ENCODE peak calls at places on chromosomes 4 and X, in eight cellular contexts. One of them, this sample, is unnamed.
A peak's percentile ranks its signal among the peaks of the same experiment; 100 is the strongest.

GRCh38 chr4:85760521-85760920 is 285.6 kb downstream of the ARHGAP24 start:
- DNase-seq in iris pigment epithelial cell: no peak
- DNase-seq in activated CD4-positive, alpha-beta memory T cell treated with anti-CD3 and anti-CD28 coated beads for 36 hours: no peak
- DNase-seq in Peyer's patch: no peak
- DNase-seq in cerebellar cortex: no peak
- DNase-seq in activated CD4-positive, alpha-beta T cell treated with anti-CD3 and anti-CD28 coated beads, Interleukin-2, amount 50 U/mL, for 1 hour: no peak
- DNase-seq in HT-29: no peak
- DNase-seq in PC-9: no peak
- DNase-seq in this sample: no peak

GRCh38 chr4:76758996-76759395 is 138.9 kb downstream of the SOWAHB start:
- DNase-seq in iris pigment epithelial cell: no peak
- DNase-seq in activated CD4-positive, alpha-beta memory T cell treated with anti-CD3 and anti-CD28 coated beads for 36 hours: no peak
- DNase-seq in Peyer's patch: no peak
- DNase-seq in cerebellar cortex: no peak
- DNase-seq in activated CD4-positive, alpha-beta T cell treated with anti-CD3 and anti-CD28 coated beads, Interleukin-2, amount 50 U/mL, for 1 hour: no peak
- DNase-seq in HT-29: no peak
- DNase-seq in PC-9: no peak
- DNase-seq in this sample: no peak

GRCh38 chr4:96407651-96408342 is 567.9 kb downstream of the PDHA2 start:
- DNase-seq in iris pigment epithelial cell: peak; percentile 25
- DNase-seq in activated CD4-positive, alpha-beta memory T cell treated with anti-CD3 and anti-CD28 coated beads for 36 hours: no peak
- DNase-seq in Peyer's patch: no peak
- DNase-seq in cerebellar cortex: peak; percentile 12
- DNase-seq in activated CD4-positive, alpha-beta T cell treated with anti-CD3 and anti-CD28 coated beads, Interleukin-2, amount 50 U/mL, for 1 hour: no peak
- DNase-seq in HT-29: peak; percentile 2
- DNase-seq in PC-9: no peak
- DNase-seq in this sample: peak; percentile 1

GRCh38 chr4:3800351-3800750 is 34.2 kb downstream of the ADRA2C start:
- DNase-seq in iris pigment epithelial cell: no peak
- DNase-seq in activated CD4-positive, alpha-beta memory T cell treated with anti-CD3 and anti-CD28 coated beads for 36 hours: no peak
- DNase-seq in Peyer's patch: no peak
- DNase-seq in cerebellar cortex: no peak
- DNase-seq in activated CD4-positive, alpha-beta T cell treated with anti-CD3 and anti-CD28 coated beads, Interleukin-2, amount 50 U/mL, for 1 hour: no peak
- DNase-seq in HT-29: no peak
- DNase-seq in PC-9: no peak
- DNase-seq in this sample: no peak

GRCh38 chr4:151865327-151865726 is 104.5 kb upstream of the GATB start:
- DNase-seq in iris pigment epithelial cell: no peak
- DNase-seq in activated CD4-positive, alpha-beta memory T cell treated with anti-CD3 and anti-CD28 coated beads for 36 hours: no peak
- DNase-seq in Peyer's patch: peak; percentile 17
- DNase-seq in cerebellar cortex: peak; percentile 90
- DNase-seq in activated CD4-positive, alpha-beta T cell treated with anti-CD3 and anti-CD28 coated beads, Interleukin-2, amount 50 U/mL, for 1 hour: no peak
- DNase-seq in HT-29: no peak
- DNase-seq in PC-9: no peak
- DNase-seq in this sample: peak; percentile 6

GRCh38 chr4:34258176-34258575 is 1986.1 kb downstream of the ARAP2 start:
- DNase-seq in iris pigment epithelial cell: no peak
- DNase-seq in activated CD4-positive, alpha-beta memory T cell treated with anti-CD3 and anti-CD28 coated beads for 36 hours: no peak
- DNase-seq in Peyer's patch: no peak
- DNase-seq in cerebellar cortex: no peak
- DNase-seq in activated CD4-positive, alpha-beta T cell treated with anti-CD3 and anti-CD28 coated beads, Interleukin-2, amount 50 U/mL, for 1 hour: no peak
- DNase-seq in HT-29: no peak
- DNase-seq in PC-9: no peak
- DNase-seq in this sample: no peak

GRCh38 chr4:76435689-76436176 is 704 bp downstream of the SHROOM3 start:
- DNase-seq in iris pigment epithelial cell: no peak
- DNase-seq in activated CD4-positive, alpha-beta memory T cell treated with anti-CD3 and anti-CD28 coated beads for 36 hours: no peak
- DNase-seq in Peyer's patch: no peak
- DNase-seq in cerebellar cortex: peak; percentile 16
- DNase-seq in activated CD4-positive, alpha-beta T cell treated with anti-CD3 and anti-CD28 coated beads, Interleukin-2, amount 50 U/mL, for 1 hour: no peak
- DNase-seq in HT-29: no peak
- DNase-seq in PC-9: no peak
- DNase-seq in this sample: no peak

GRCh38 chr4:4398430-4398829 is 11.5 kb downstream of the NSG1 start:
- DNase-seq in iris pigment epithelial cell: no peak
- DNase-seq in activated CD4-positive, alpha-beta memory T cell treated with anti-CD3 and anti-CD28 coated beads for 36 hours: no peak
- DNase-seq in Peyer's patch: no peak
- DNase-seq in cerebellar cortex: no peak
- DNase-seq in activated CD4-positive, alpha-beta T cell treated with anti-CD3 and anti-CD28 coated beads, Interleukin-2, amount 50 U/mL, for 1 hour: no peak
- DNase-seq in HT-29: no peak
- DNase-seq in PC-9: no peak
- DNase-seq in this sample: no peak

GRCh38 chr4:87121332-87122065 is 98.9 kb downstream of the KLHL8 start:
- DNase-seq in iris pigment epithelial cell: peak; percentile 30
- DNase-seq in activated CD4-positive, alpha-beta memory T cell treated with anti-CD3 and anti-CD28 coated beads for 36 hours: no peak
- DNase-seq in Peyer's patch: no peak
- DNase-seq in cerebellar cortex: no peak
- DNase-seq in activated CD4-positive, alpha-beta T cell treated with anti-CD3 and anti-CD28 coated beads, Interleukin-2, amount 50 U/mL, for 1 hour: no peak
- DNase-seq in HT-29: no peak
- DNase-seq in PC-9: no peak
- DNase-seq in this sample: no peak

GRCh38 chrX:10526442-10526841 is 93.9 kb downstream of the MID1 start:
- DNase-seq in iris pigment epithelial cell: peak; percentile 49
- DNase-seq in activated CD4-positive, alpha-beta memory T cell treated with anti-CD3 and anti-CD28 coated beads for 36 hours: no peak
- DNase-seq in Peyer's patch: no peak
- DNase-seq in cerebellar cortex: no peak
- DNase-seq in activated CD4-positive, alpha-beta T cell treated with anti-CD3 and anti-CD28 coated beads, Interleukin-2, amount 50 U/mL, for 1 hour: no peak
- DNase-seq in HT-29: no peak
- DNase-seq in PC-9: no peak
- DNase-seq in this sample: no peak

GRCh38 chr4:183164963-183165362 is 65.9 kb downstream of the WWC2 start:
- DNase-seq in iris pigment epithelial cell: no peak
- DNase-seq in activated CD4-positive, alpha-beta memory T cell treated with anti-CD3 and anti-CD28 coated beads for 36 hours: no peak
- DNase-seq in Peyer's patch: no peak
- DNase-seq in cerebellar cortex: no peak
- DNase-seq in activated CD4-positive, alpha-beta T cell treated with anti-CD3 and anti-CD28 coated beads, Interleukin-2, amount 50 U/mL, for 1 hour: no peak
- DNase-seq in HT-29: no peak
- DNase-seq in PC-9: no peak
- DNase-seq in this sample: no peak

GRCh38 chr4:150209140-150209829 is 131.0 kb downstream of the DCLK2 start:
- DNase-seq in iris pigment epithelial cell: peak; percentile 78
- DNase-seq in activated CD4-positive, alpha-beta memory T cell treated with anti-CD3 and anti-CD28 coated beads for 36 hours: peak; percentile 49
- DNase-seq in Peyer's patch: peak; percentile 56
- DNase-seq in cerebellar cortex: peak; percentile 14
- DNase-seq in activated CD4-positive, alpha-beta T cell treated with anti-CD3 and anti-CD28 coated beads, Interleukin-2, amount 50 U/mL, for 1 hour: no peak
- DNase-seq in HT-29: peak; percentile 71
- DNase-seq in PC-9: no peak
- DNase-seq in this sample: peak; percentile 11

This sample was measured in small intestine.